ENCODE peak calls at places on chromosomes 3 and 15, in nine cellular contexts. J, R, L, A, G, E, D, N and C are unnamed samples.

GRCh38 chr15:78685157-78685830 is 44.3 kb upstream of the CHRNB4 start:
- DNase-seq in J (no peak), R (no peak), L (no peak), A (no peak), G (no peak), E (no peak), D (no peak), N (no peak), C (no peak)

GRCh38 chr3:99484871-99485270 is 153.5 kb upstream of the COL8A1 start:
- DNase-seq in J (no peak), R (no peak), L (no peak), A (peak), G (no peak), E (no peak), D (no peak), N (no peak), C (no peak)

GRCh38 chr15:25624504-25625172 is 185.8 kb upstream of the UBE3A start:
- DNase-seq in J (no peak), R (no peak), L (peak), A (no peak), G (no peak), E (no peak), D (no peak), N (no peak), C (no peak)

GRCh38 chr3:171044828-171045793 is 18.6 kb upstream of the SLC2A2 start:
- DNase-seq in J (no peak), R (no peak), L (no peak), A (peak), G (no peak), E (peak), D (peak), N (no peak), C (no peak)

GRCh38 chr15:87863152-87863551 is 393.4 kb downstream of the NTRK3 start:
- DNase-seq in J (no peak), R (no peak), L (no peak), A (no peak), G (no peak), E (no peak), D (no peak), N (no peak), C (no peak)

GRCh38 chr15:22968356-22968755 is 11.8 kb downstream of the CYFIP1 start:
- DNase-seq in J (no peak), R (no peak), L (no peak), A (peak), G (no peak), E (no peak), D (peak), N (no peak), C (no peak)

GRCh38 chr15:81859737-81860516 is 185.9 kb downstream of the MEX3B start:
- DNase-seq in J (no peak), R (no peak), L (no peak), A (no peak), G (no peak), E (no peak), D (no peak), N (no peak), C (no peak)

GRCh38 chr3:57151021-57151449 is 14.1 kb downstream of the IL17RD start:
- DNase-seq in J (no peak), R (no peak), L (no peak), A (peak), G (no peak), E (no peak), D (no peak), N (no peak), C (no peak)

GRCh38 chr3:151837057-151837456 is 23.1 kb downstream of the AADAC start:
- DNase-seq in J (no peak), R (no peak), L (no peak), A (peak), G (peak), E (no peak), D (peak), N (no peak), C (no peak)

GRCh38 chr15:57505949-57506391 is 85.7 kb upstream of the MYZAP start:
- DNase-seq in J (no peak), R (no peak), L (peak), A (peak), G (no peak), E (peak), D (no peak), N (no peak), C (peak)

GRCh38 chr3:40178012-40178594 is 131.4 kb upstream of the EIF1B start:
- DNase-seq in J (no peak), R (no peak), L (no peak), A (no peak), G (no peak), E (no peak), D (no peak), N (no peak), C (no peak)

GRCh38 chr3:70981252-70981933 is 602.1 kb downstream of the FOXP1 start:
- DNase-seq in J (no peak), R (no peak), L (no peak), A (no peak), G (no peak), E (no peak), D (no peak), N (no peak), C (peak)

GRCh38 chr15:95086543-95087252 is 855.3 kb downstream of the MCTP2 start:
- DNase-seq in J (no peak), R (no peak), L (no peak), A (peak), G (no peak), E (peak), D (peak), N (no peak), C (no peak)

GRCh38 chr15:34280193-34280592 is 55.4 kb downstream of the EMC4 start:
- DNase-seq in J (no peak), R (no peak), L (no peak), A (no peak), G (no peak), E (no peak), D (no peak), N (no peak), C (no peak)

GRCh38 chr15:59223736-59224135 is 17.1 kb downstream of the LDHAL6B start:
- DNase-seq in J (no peak), R (no peak), L (no peak), A (peak), G (no peak), E (no peak), D (no peak), N (no peak), C (no peak)

GRCh38 chr15:100762913-100763627 is 116.6 kb upstream of the ALDH1A3 start:
- DNase-seq in J (no peak), R (no peak), L (no peak), A (no peak), G (no peak), E (peak), D (no peak), N (no peak), C (no peak)

GRCh38 chr15:40435331-40436089 is 5.2 kb upstream of the BAHD1 start:
- DNase-seq in J (peak), R (no peak), L (no peak), A (no peak), G (no peak), E (no peak), D (no peak), N (no peak), C (no peak)

GRCh38 chr3:183449391-183449790 is 21.0 kb upstream of the MCF2L2 start:
- DNase-seq in J (no peak), R (no peak), L (no peak), A (peak), G (no peak), E (no peak), D (no peak), N (no peak), C (no peak)

GRCh38 chr3:62562596-62562995 is 189.2 kb upstream of the FEZF2 start:
- DNase-seq in J (no peak), R (no peak), L (no peak), A (no peak), G (no peak), E (no peak), D (peak), N (no peak), C (no peak)

GRCh38 chr3:118476885-118477618 is 557.6 kb downstream of the IGSF11 start:
- DNase-seq in J (no peak), R (no peak), L (no peak), A (no peak), G (no peak), E (no peak), D (no peak), N (no peak), C (no peak)

GRCh38 chr15:94924971-94925593 is 693.7 kb downstream of the MCTP2 start:
- DNase-seq in J (no peak), R (no peak), L (no peak), A (no peak), G (no peak), E (no peak), D (no peak), N (no peak), C (no peak)

GRCh38 chr3:149554826-149555225 is 80.3 kb downstream of the TM4SF4 start:
- DNase-seq in J (no peak), R (no peak), L (no peak), A (peak), G (no peak), E (no peak), D (peak), N (no peak), C (no peak)

GRCh38 chr3:195769551-195769950 is 42.2 kb downstream of the MUC4 start:
- DNase-seq in J (peak), R (no peak), L (no peak), A (no peak), G (no peak), E (no peak), D (no peak), N (no peak), C (no peak)

GRCh38 chr3:59749291-59749690 is 699.5 kb upstream of the CFAP20DC start:
- DNase-seq in J (no peak), R (no peak), L (no peak), A (no peak), G (no peak), E (no peak), D (no peak), N (no peak), C (no peak)